ENCODE peak calls at places on chromosome 14, in eight cellular contexts. A, J, L, C, Z, O, V and M are unnamed samples.

GRCh38 chr14:38210168-38210567 is 2.5 kb downstream of the SSTR1 start:
- DNase-seq in A (no peak), J (no peak), L (no peak), C (no peak), Z (no peak), O (peak), V (no peak), M (no peak)

GRCh38 chr14:37901978-37902377 is 305.7 kb upstream of the SSTR1 start:
- DNase-seq in A (no peak), J (no peak), L (peak), C (no peak), Z (peak), O (no peak), V (no peak), M (no peak)

GRCh38 chr14:81946808-81947798 is 413.4 kb upstream of the SEL1L start:
- DNase-seq in A (no peak), J (no peak), L (no peak), C (no peak), Z (peak), O (no peak), V (no peak), M (no peak)

GRCh38 chr14:104973215-104974145 is 4.7 kb downstream of the AHNAK2 start:
- DNase-seq in A (no peak), J (no peak), L (peak), C (no peak), Z (peak), O (peak), V (peak), M (no peak)

GRCh38 chr14:72513994-72514659 is 379.8 kb downstream of the DPF3 start:
- DNase-seq in A (no peak), J (peak), L (no peak), C (no peak), Z (no peak), O (no peak), V (no peak), M (no peak)

GRCh38 chr14:59278111-59278510 is 89.6 kb downstream of the DAAM1 start:
- DNase-seq in A (no peak), J (no peak), L (no peak), C (no peak), Z (no peak), O (no peak), V (no peak), M (no peak)

GRCh38 chr14:61934385-61934784 is 172.2 kb downstream of the SNAPC1 start:
- DNase-seq in A (no peak), J (no peak), L (no peak), C (no peak), Z (no peak), O (no peak), V (no peak), M (no peak)

GRCh38 chr14:70789961-70790360 is 19.4 kb downstream of the MAP3K9 start:
- DNase-seq in A (no peak), J (no peak), L (no peak), C (no peak), Z (no peak), O (no peak), V (no peak), M (no peak)

GRCh38 chr14:99721792-99722516 is 37.9 kb downstream of the CYP46A1 start:
- DNase-seq in A (no peak), J (no peak), L (peak), C (no peak), Z (no peak), O (no peak), V (peak), M (no peak)

GRCh38 chr14:103854822-103855733 is 7.7 kb upstream of the PPP1R13B start:
- DNase-seq in A (no peak), J (no peak), L (peak), C (no peak), Z (peak), O (peak), V (peak), M (no peak)

GRCh38 chr14:76961631-76962302 is 66.7 kb downstream of the IRF2BPL start:
- DNase-seq in A (peak), J (peak), L (peak), C (peak), Z (peak), O (peak), V (peak), M (peak)

GRCh38 chr14:101506211-101506920 is 54.9 kb upstream of the DIO3 start:
- DNase-seq in A (no peak), J (no peak), L (peak), C (no peak), Z (peak), O (peak), V (peak), M (no peak)

GRCh38 chr14:39060818-39061437 is 42.1 kb downstream of the SEC23A start:
- DNase-seq in A (no peak), J (peak), L (no peak), C (no peak), Z (no peak), O (no peak), V (no peak), M (no peak)

GRCh38 chr14:104206281-104206904 is 68.0 kb downstream of the KIF26A start:
- DNase-seq in A (no peak), J (no peak), L (no peak), C (no peak), Z (peak), O (peak), V (no peak), M (no peak)

GRCh38 chr14:28867571-28867970 is 101.0 kb downstream of the FOXG1 start:
- DNase-seq in A (no peak), J (no peak), L (no peak), C (no peak), Z (no peak), O (no peak), V (no peak), M (no peak)

GRCh38 chr14:101518611-101519048 is 42.7 kb upstream of the DIO3 start:
- DNase-seq in A (no peak), J (no peak), L (peak), C (no peak), Z (no peak), O (no peak), V (peak), M (no peak)

GRCh38 chr14:78316711-78317110 is 146.5 kb downstream of the NRXN3 start:
- DNase-seq in A (no peak), J (no peak), L (no peak), C (no peak), Z (no peak), O (no peak), V (no peak), M (no peak)

GRCh38 chr14:31505411-31505810 is 17.6 kb upstream of the GPR33 start:
- DNase-seq in A (no peak), J (no peak), L (no peak), C (no peak), Z (no peak), O (no peak), V (no peak), M (no peak)

GRCh38 chr14:105496831-105497591 is 6.0 kb downstream of the TEDC1 start:
- DNase-seq in A (no peak), J (peak), L (no peak), C (no peak), Z (peak), O (no peak), V (no peak), M (no peak)

GRCh38 chr14:57889245-57889644 is 23.4 kb upstream of the SLC35F4 start:
- DNase-seq in A (no peak), J (no peak), L (peak), C (no peak), Z (peak), O (peak), V (peak), M (no peak)

GRCh38 chr14:33682746-33683145 is 268.1 kb downstream of the EGLN3 start:
- DNase-seq in A (no peak), J (no peak), L (no peak), C (no peak), Z (peak), O (peak), V (peak), M (no peak)

GRCh38 chr14:95015046-95015445 is 142.3 kb downstream of the DICER1 start:
- DNase-seq in A (no peak), J (no peak), L (no peak), C (no peak), Z (no peak), O (no peak), V (no peak), M (no peak)

GRCh38 chr14:89578048-89578619 is 161.1 kb upstream of the FOXN3 start:
- DNase-seq in A (no peak), J (no peak), L (no peak), C (no peak), Z (no peak), O (no peak), V (no peak), M (no peak)

GRCh38 chr14:104001003-104001402 is 58.7 kb upstream of the RD3L start:
- DNase-seq in A (peak), J (no peak), L (no peak), C (peak), Z (no peak), O (no peak), V (no peak), M (peak)

GRCh38 chr14:59969319-59969718 is 49.4 kb downstream of the LRRC9 start:
- DNase-seq in A (no peak), J (no peak), L (no peak), C (no peak), Z (no peak), O (no peak), V (no peak), M (no peak)

GRCh38 chr14:34465069-34465859 is 3.2 kb upstream of the SPTSSA start:
- DNase-seq in A (no peak), J (no peak), L (no peak), C (no peak), Z (no peak), O (no peak), V (no peak), M (no peak)

GRCh38 chr14:22545842-22546721 is 42.9 kb downstream of the DAD1 start:
- DNase-seq in A (no peak), J (no peak), L (no peak), C (no peak), Z (no peak), O (no peak), V (no peak), M (no peak)

GRCh38 chr14:95398630-95399547 is 79.2 kb upstream of the CLMN start:
- DNase-seq in A (no peak), J (no peak), L (no peak), C (no peak), Z (no peak), O (no peak), V (no peak), M (no peak)

GRCh38 chr14:97185186-97185585 is 388.0 kb downstream of the VRK1 start:
- DNase-seq in A (peak), J (no peak), L (no peak), C (peak), Z (no peak), O (no peak), V (no peak), M (peak)

GRCh38 chr14:55327179-55327578 is 56.0 kb downstream of the FBXO34 start:
- DNase-seq in A (no peak), J (peak), L (no peak), C (no peak), Z (no peak), O (no peak), V (no peak), M (no peak)

GRCh38 chr14:82757775-82758174 is 1224.1 kb upstream of the SEL1L start:
- DNase-seq in A (no peak), J (no peak), L (no peak), C (no peak), Z (no peak), O (no peak), V (no peak), M (no peak)

GRCh38 chr14:54881235-54881760 is 21.3 kb downstream of the GCH1 start:
- DNase-seq in A (peak), J (peak), L (no peak), C (peak), Z (no peak), O (no peak), V (no peak), M (no peak)

GRCh38 chr14:21780429-21781084 is 106.9 kb upstream of the OR4E1 start:
- DNase-seq in A (no peak), J (no peak), L (peak), C (no peak), Z (peak), O (no peak), V (no peak), M (no peak)

GRCh38 chr14:102170061-102170460 is 30.4 kb downstream of the WDR20 start:
- DNase-seq in A (no peak), J (no peak), L (no peak), C (no peak), Z (no peak), O (no peak), V (no peak), M (no peak)

GRCh38 chr14:61145258-61145902 is 135.8 kb downstream of the TMEM30B start:
- DNase-seq in A (no peak), J (no peak), L (no peak), C (no peak), Z (no peak), O (no peak), V (no peak), M (no peak)

GRCh38 chr14:61254803-61255526 is 26.2 kb downstream of the TMEM30B start:
- DNase-seq in A (no peak), J (no peak), L (no peak), C (no peak), Z (no peak), O (no peak), V (no peak), M (no peak)

GRCh38 chr14:88386395-88386794 is 938 bp downstream of the SPATA7 start:
- DNase-seq in A (no peak), J (peak), L (no peak), C (no peak), Z (no peak), O (no peak), V (no peak), M (no peak)

GRCh38 chr14:38074754-38075153 is 132.9 kb upstream of the SSTR1 start:
- DNase-seq in A (peak), J (no peak), L (no peak), C (peak), Z (no peak), O (no peak), V (no peak), M (no peak)

GRCh38 chr14:81157431-81157830 is 63.3 kb downstream of the GTF2A1 start:
- DNase-seq in A (no peak), J (no peak), L (no peak), C (no peak), Z (no peak), O (no peak), V (no peak), M (no peak)